ENCODE peak calls at places on chromosomes 16 and 17, in six cellular contexts. One of them, this sample, is unnamed.

GRCh38 chr17:73262676-73263642 is 1.3 kb upstream of the CPSF4L start:
- DNase-seq in cardiac muscle cell: no peak
- DNase-seq in lower lobe of right lung: no peak
- DNase-seq in transverse colon: no peak
- DNase-seq in heart right ventricle: no peak
- DNase-seq in tibial nerve: no peak
- DNase-seq in this sample: no peak

GRCh38 chr16:87963400-87963799 is 12.2 kb downstream of the BANP start:
- DNase-seq in lower lobe of right lung: no peak
- DNase-seq in cardiac muscle cell: no peak
- DNase-seq in heart right ventricle: no peak
- DNase-seq in transverse colon: no peak
- DNase-seq in tibial nerve: no peak
- DNase-seq in this sample: no peak

GRCh38 chr16:57639172-57639571 is 10.7 kb downstream of the ADGRG1 start:
- DNase-seq in heart right ventricle: peak; percentile 51
- DNase-seq in tibial nerve: no peak
- DNase-seq in cardiac muscle cell: peak; percentile 87
- DNase-seq in transverse colon: no peak
- DNase-seq in lower lobe of right lung: peak; percentile 56
- DNase-seq in this sample: no peak

GRCh38 chr16:29710227-29711219 is 31.5 kb downstream of the QPRT start:
- DNase-seq in tibial nerve: peak; percentile 60
- DNase-seq in lower lobe of right lung: peak; percentile 3
- DNase-seq in transverse colon: no peak
- DNase-seq in heart right ventricle: no peak
- DNase-seq in cardiac muscle cell: peak; percentile 48
- DNase-seq in this sample: no peak

GRCh38 chr16:89050119-89050867 is 43.4 kb upstream of the ACSF3 start:
- DNase-seq in transverse colon: no peak
- DNase-seq in lower lobe of right lung: peak; percentile 40
- DNase-seq in heart right ventricle: peak; percentile 8
- DNase-seq in cardiac muscle cell: no peak
- DNase-seq in tibial nerve: no peak
- DNase-seq in this sample: no peak

GRCh38 chr17:5793899-5794298 is 209.6 kb upstream of the NLRP1 start:
- DNase-seq in heart right ventricle: no peak
- DNase-seq in cardiac muscle cell: peak; percentile 51
- DNase-seq in tibial nerve: no peak
- DNase-seq in lower lobe of right lung: no peak
- DNase-seq in transverse colon: no peak
- DNase-seq in this sample: no peak

GRCh38 chr16:82509636-82510035 is 117.1 kb upstream of the CDH13 start:
- DNase-seq in tibial nerve: no peak
- DNase-seq in lower lobe of right lung: no peak
- DNase-seq in transverse colon: no peak
- DNase-seq in heart right ventricle: no peak
- DNase-seq in cardiac muscle cell: no peak
- DNase-seq in this sample: no peak

GRCh38 chr17:78432929-78433727 is 54.7 kb downstream of the PGS1 start:
- DNase-seq in cardiac muscle cell: no peak
- DNase-seq in lower lobe of right lung: no peak
- DNase-seq in tibial nerve: no peak
- DNase-seq in heart right ventricle: no peak
- DNase-seq in transverse colon: no peak
- DNase-seq in this sample: no peak

GRCh38 chr16:10170016-10170415 is 12.2 kb downstream of the GRIN2A start:
- DNase-seq in tibial nerve: no peak
- DNase-seq in transverse colon: no peak
- DNase-seq in cardiac muscle cell: no peak
- DNase-seq in heart right ventricle: no peak
- DNase-seq in lower lobe of right lung: no peak
- DNase-seq in this sample: no peak

GRCh38 chr16:72537684-72538083 is 365.7 kb upstream of the PMFBP1 start:
- DNase-seq in transverse colon: no peak
- DNase-seq in lower lobe of right lung: no peak
- DNase-seq in heart right ventricle: no peak
- DNase-seq in cardiac muscle cell: no peak
- DNase-seq in tibial nerve: no peak
- DNase-seq in this sample: no peak

GRCh38 chr17:79954281-79955166 is 81.1 kb downstream of the TBC1D16 start:
- DNase-seq in lower lobe of right lung: peak; percentile 35
- DNase-seq in tibial nerve: no peak
- DNase-seq in heart right ventricle: no peak
- DNase-seq in cardiac muscle cell: no peak
- DNase-seq in transverse colon: no peak
- DNase-seq in this sample: no peak

GRCh38 chr17:16623282-16623681 is 30.4 kb downstream of the ZNF624 start:
- DNase-seq in lower lobe of right lung: no peak
- DNase-seq in cardiac muscle cell: no peak
- DNase-seq in heart right ventricle: no peak
- DNase-seq in tibial nerve: no peak
- DNase-seq in transverse colon: no peak
- DNase-seq in this sample: no peak
- H3K9me3 ChIP-seq in lower lobe of right lung: peaks cover 90% of the 10 kb centered on the region
- H3K9me3 ChIP-seq in cardiac muscle cell: peaks cover 7% of the 10 kb centered on the region
- H3K9me3 ChIP-seq in heart right ventricle: peaks cover 73% of the 10 kb centered on the region
- H3K9me3 ChIP-seq in tibial nerve: peaks cover 93% of the 10 kb centered on the region
- H3K9me3 ChIP-seq in transverse colon: peaks cover 89% of the 10 kb centered on the region
- H3K9me3 ChIP-seq in this sample: peaks cover 39% of the 10 kb centered on the region

GRCh38 chr16:35249051-35249450 is 1789.6 kb downstream of the TP53TG3F start:
- DNase-seq in lower lobe of right lung: no peak
- DNase-seq in transverse colon: no peak
- DNase-seq in cardiac muscle cell: no peak
- DNase-seq in tibial nerve: no peak
- DNase-seq in heart right ventricle: no peak
- DNase-seq in this sample: no peak
- H3K9me3 ChIP-seq in lower lobe of right lung: no peaks in the 10 kb centered on the region
- H3K9me3 ChIP-seq in transverse colon: no peaks in the 10 kb centered on the region
- H3K9me3 ChIP-seq in cardiac muscle cell: peaks cover 8% of the 10 kb centered on the region
- H3K9me3 ChIP-seq in tibial nerve: peaks cover 20% of the 10 kb centered on the region
- H3K9me3 ChIP-seq in heart right ventricle: no peaks in the 10 kb centered on the region
- H3K9me3 ChIP-seq in this sample: no peaks in the 10 kb centered on the region

GRCh38 chr16:28324887-28325279 is 32.6 kb downstream of the SBK1 start:
- DNase-seq in heart right ventricle: no peak
- DNase-seq in transverse colon: no peak
- DNase-seq in lower lobe of right lung: no peak
- DNase-seq in tibial nerve: no peak
- DNase-seq in cardiac muscle cell: no peak
- DNase-seq in this sample: peak; percentile 24
- H3K9me3 ChIP-seq in heart right ventricle: no peaks in the 10 kb centered on the region
- H3K9me3 ChIP-seq in transverse colon: no peaks in the 10 kb centered on the region
- H3K9me3 ChIP-seq in lower lobe of right lung: no peaks in the 10 kb centered on the region
- H3K9me3 ChIP-seq in tibial nerve: no peaks in the 10 kb centered on the region
- H3K9me3 ChIP-seq in cardiac muscle cell: no peaks in the 10 kb centered on the region
- H3K9me3 ChIP-seq in this sample: no peaks in the 10 kb centered on the region

DNA sequence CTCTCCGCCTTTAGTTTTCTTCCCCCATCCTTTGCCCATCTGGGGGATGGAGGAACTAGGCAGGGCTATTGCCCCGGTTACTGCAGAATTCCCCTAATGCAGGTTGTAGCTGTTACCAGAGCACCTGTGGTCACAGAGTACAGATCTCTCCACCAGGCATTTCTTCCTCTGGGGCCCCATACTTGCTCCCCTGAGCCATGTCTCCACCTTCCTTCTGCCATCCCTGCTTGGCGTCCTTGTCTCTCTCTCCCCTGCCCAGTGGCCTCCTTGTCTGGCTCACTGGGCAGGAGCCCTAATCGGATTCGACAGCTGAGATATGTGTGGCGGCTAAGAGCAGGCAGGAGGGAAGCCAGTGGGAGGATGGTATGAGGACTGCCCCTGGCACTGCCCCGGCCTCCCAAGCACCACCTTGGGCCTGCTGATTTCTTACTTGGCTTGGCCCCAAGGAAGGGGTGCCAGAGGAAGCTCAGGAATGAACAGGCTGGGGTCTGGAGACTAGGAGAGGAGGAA is 2.0 kb downstream of the RARA start:
- DNase-seq in cardiac muscle cell: no peak
- DNase-seq in lower lobe of right lung: no peak
- DNase-seq in tibial nerve: no peak
- DNase-seq in heart right ventricle: peak; percentile 55
- DNase-seq in transverse colon: no peak
- DNase-seq in this sample: peak; percentile 54
- H3K9me3 ChIP-seq in cardiac muscle cell: no peaks in the 10 kb centered on the region
- H3K9me3 ChIP-seq in lower lobe of right lung: no peaks in the 10 kb centered on the region
- H3K9me3 ChIP-seq in tibial nerve: no peaks in the 10 kb centered on the region
- H3K9me3 ChIP-seq in heart right ventricle: no peaks in the 10 kb centered on the region
- H3K9me3 ChIP-seq in transverse colon: no peaks in the 10 kb centered on the region
- H3K9me3 ChIP-seq in this sample: no peaks in the 10 kb centered on the region

GRCh38 chr16:35311475-35311874 is 1852.1 kb downstream of the TP53TG3F start:
- DNase-seq in cardiac muscle cell: no peak
- DNase-seq in heart right ventricle: no peak
- DNase-seq in lower lobe of right lung: no peak
- DNase-seq in transverse colon: no peak
- DNase-seq in tibial nerve: no peak
- DNase-seq in this sample: no peak

GRCh38 chr16:35308674-35309073 is 1849.3 kb downstream of the TP53TG3F start:
- DNase-seq in transverse colon: no peak
- DNase-seq in heart right ventricle: no peak
- DNase-seq in cardiac muscle cell: no peak
- DNase-seq in lower lobe of right lung: no peak
- DNase-seq in tibial nerve: no peak
- DNase-seq in this sample: no peak

GRCh38 chr16:35319536-35320192 is 1860.3 kb downstream of the TP53TG3F start:
- DNase-seq in lower lobe of right lung: no peak
- DNase-seq in heart right ventricle: no peak
- DNase-seq in tibial nerve: no peak
- DNase-seq in cardiac muscle cell: no peak
- DNase-seq in transverse colon: no peak
- DNase-seq in this sample: no peak

GRCh38 chr16:35310999-35311398 is 1851.6 kb downstream of the TP53TG3F start:
- DNase-seq in lower lobe of right lung: no peak
- DNase-seq in transverse colon: no peak
- DNase-seq in tibial nerve: no peak
- DNase-seq in cardiac muscle cell: no peak
- DNase-seq in heart right ventricle: no peak
- DNase-seq in this sample: no peak

DNA sequence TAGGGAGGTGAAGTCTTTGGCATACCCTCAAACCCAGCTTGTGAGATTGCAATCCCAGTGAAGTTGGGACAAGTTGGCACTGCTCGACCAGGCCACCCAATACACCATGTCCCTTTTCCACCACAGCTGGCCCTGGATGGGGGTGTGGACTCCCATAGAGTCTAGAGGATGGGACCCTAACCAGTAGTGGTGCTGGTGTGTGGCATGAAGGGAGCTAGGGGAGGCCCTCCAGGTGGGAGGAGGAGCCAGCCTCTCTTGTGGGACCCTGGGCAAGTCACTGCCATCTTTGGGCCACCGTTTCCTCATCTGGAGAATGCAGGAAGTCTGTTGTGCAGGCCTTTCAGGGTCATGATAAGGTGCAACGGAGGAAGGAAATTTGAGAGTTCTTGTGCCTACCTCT is 1854.9 kb downstream of the TP53TG3F start:
- DNase-seq in heart right ventricle: no peak
- DNase-seq in lower lobe of right lung: no peak
- DNase-seq in cardiac muscle cell: no peak
- DNase-seq in transverse colon: no peak
- DNase-seq in tibial nerve: no peak
- DNase-seq in this sample: no peak
- H3K9me3 ChIP-seq in heart right ventricle: no peaks in the 10 kb centered on the region
- H3K9me3 ChIP-seq in lower lobe of right lung: no peaks in the 10 kb centered on the region
- H3K9me3 ChIP-seq in cardiac muscle cell: peaks cover 4% of the 10 kb centered on the region
- H3K9me3 ChIP-seq in transverse colon: no peaks in the 10 kb centered on the region
- H3K9me3 ChIP-seq in tibial nerve: peaks cover 24% of the 10 kb centered on the region
- H3K9me3 ChIP-seq in this sample: no peaks in the 10 kb centered on the region

DNA sequence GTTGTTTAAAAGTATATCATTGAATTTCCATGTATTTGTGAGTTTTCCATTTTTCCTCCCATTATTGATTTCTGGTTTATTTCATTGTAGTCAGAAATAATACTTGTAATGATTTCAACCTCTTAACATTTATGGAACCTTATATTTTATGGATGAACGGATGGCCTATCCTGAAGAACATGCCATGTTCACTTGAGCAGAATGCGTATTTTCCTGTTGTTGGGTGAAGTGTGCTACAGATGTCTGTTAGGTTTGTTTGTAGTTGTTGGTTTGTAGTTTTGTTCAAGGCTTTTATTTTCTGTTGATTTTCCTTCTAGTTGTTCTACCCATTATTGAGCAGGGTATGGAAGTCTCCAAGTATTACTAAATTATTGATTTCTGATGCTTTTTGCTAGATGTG is 107.2 kb upstream of the NACA2 start:
- DNase-seq in heart right ventricle: no peak
- DNase-seq in cardiac muscle cell: no peak
- DNase-seq in lower lobe of right lung: no peak
- DNase-seq in transverse colon: no peak
- DNase-seq in tibial nerve: no peak
- DNase-seq in this sample: no peak
- H3K9me3 ChIP-seq in heart right ventricle: peaks cover 45% of the 10 kb centered on the region
- H3K9me3 ChIP-seq in cardiac muscle cell: no peaks in the 10 kb centered on the region
- H3K9me3 ChIP-seq in lower lobe of right lung: peaks cover 45% of the 10 kb centered on the region
- H3K9me3 ChIP-seq in transverse colon: peaks cover 30% of the 10 kb centered on the region
- H3K9me3 ChIP-seq in tibial nerve: peaks cover 44% of the 10 kb centered on the region
- H3K9me3 ChIP-seq in this sample: peaks cover 33% of the 10 kb centered on the region

GRCh38 chr17:55421179-55421934 is at the start of gene MMD:
- DNase-seq in heart right ventricle: no peak
- DNase-seq in transverse colon: peak; percentile 67
- DNase-seq in lower lobe of right lung: peak; percentile 59
- DNase-seq in cardiac muscle cell: no peak
- DNase-seq in tibial nerve: no peak
- DNase-seq in this sample: peak; percentile 71
- H3K9me3 ChIP-seq in heart right ventricle: no peaks in the 10 kb centered on the region
- H3K9me3 ChIP-seq in transverse colon: no peaks in the 10 kb centered on the region
- H3K9me3 ChIP-seq in lower lobe of right lung: no peaks in the 10 kb centered on the region
- H3K9me3 ChIP-seq in cardiac muscle cell: no peaks in the 10 kb centered on the region
- H3K9me3 ChIP-seq in tibial nerve: no peaks in the 10 kb centered on the region
- H3K9me3 ChIP-seq in this sample: no peaks in the 10 kb centered on the region

GRCh38 chr17:17422217-17422610 is 54.6 kb upstream of the MED9 start:
- DNase-seq in cardiac muscle cell: no peak
- DNase-seq in lower lobe of right lung: peak; percentile 33
- DNase-seq in transverse colon: no peak
- DNase-seq in tibial nerve: no peak
- DNase-seq in heart right ventricle: no peak
- DNase-seq in this sample: no peak
- H3K9me3 ChIP-seq in cardiac muscle cell: no peaks in the 10 kb centered on the region
- H3K9me3 ChIP-seq in lower lobe of right lung: no peaks in the 10 kb centered on the region
- H3K9me3 ChIP-seq in transverse colon: no peaks in the 10 kb centered on the region
- H3K9me3 ChIP-seq in tibial nerve: peaks cover 16% of the 10 kb centered on the region
- H3K9me3 ChIP-seq in heart right ventricle: no peaks in the 10 kb centered on the region
- H3K9me3 ChIP-seq in this sample: no peaks in the 10 kb centered on the region

This sample was measured in suprapubic skin.